ENCODE peak calls at places on chromosome 1, in eight cellular contexts. J is SW480; E is fibroblast of lung; G is NCI-H1436; H is tibial artery; L is NCI-H226; M is effector CD8-positive, alpha-beta T cell; V is head of caudate nucleus. C is an unnamed sample.

GRCh38 chr1:59739111-59739510 is 75.6 kb upstream of the HOOK1 start:
- DNase-seq in L (no peak), E (no peak), J (no peak), G (no peak), H (no peak), M (no peak), V (no peak), C (no peak)

GRCh38 chr1:36365310-36365895 is 20.3 kb downstream of the STK40 start:
- DNase-seq in M (no peak), H (peak), L (no peak), J (no peak), V (peak), G (no peak), E (peak), C (no peak)

GRCh38 chr1:902802-903201 is 20.9 kb upstream of the SAMD11 start:
- DNase-seq in M (no peak), J (no peak), H (no peak), L (no peak), V (peak), E (no peak), G (no peak), C (no peak)

GRCh38 chr1:94962745-94963265 is 35.9 kb upstream of the CNN3 start:
- DNase-seq in V (peak), L (no peak), M (no peak), H (no peak), E (peak), J (peak), G (no peak), C (no peak)

GRCh38 chr1:9278585-9279153 is 14.0 kb upstream of the SPSB1 start:
- DNase-seq in M (no peak), J (no peak), V (no peak), L (no peak), E (no peak), G (no peak), H (no peak), C (no peak)

GRCh38 chr1:235504122-235504493 is at the start of gene B3GALNT2:
- DNase-seq in G (no peak), H (no peak), L (no peak), E (no peak), J (no peak), M (no peak), V (no peak), C (no peak)

GRCh38 chr1:10815863-10816195 is 19.4 kb upstream of the CASZ1 start:
- DNase-seq in H (no peak), E (no peak), L (no peak), G (no peak), J (no peak), V (no peak), M (no peak), C (no peak)

GRCh38 chr1:15799004-15799867 is 8.2 kb downstream of the UQCRHL start:
- DNase-seq in E (peak), G (no peak), H (peak), L (peak), M (no peak), J (peak), V (peak), C (no peak)

GRCh38 chr1:3483801-3484444 is 29.5 kb downstream of the ARHGEF16 start:
- DNase-seq in H (no peak), E (no peak), J (peak), V (peak), G (peak), M (peak), L (no peak), C (no peak)

GRCh38 chr1:25748531-25749205 is 51.3 kb upstream of the SELENON start:
- DNase-seq in G (no peak), H (no peak), V (no peak), L (no peak), E (peak), M (no peak), J (no peak), C (no peak)

GRCh38 chr1:4584471-4584870 is 69.9 kb upstream of the AJAP1 start:
- DNase-seq in M (no peak), G (no peak), J (no peak), L (no peak), H (no peak), E (no peak), V (no peak), C (no peak)

GRCh38 chr1:192610114-192610958 is 25.6 kb upstream of the RGS13 start:
- DNase-seq in E (peak), L (no peak), G (no peak), J (peak), V (no peak), M (no peak), H (no peak), C (no peak)

GRCh38 chr1:77687519-77687906 is 5.1 kb upstream of the ZZZ3 start:
- DNase-seq in H (no peak), G (no peak), E (peak), V (no peak), J (no peak), M (no peak), L (no peak), C (no peak)

GRCh38 chr1:184624051-184624450 is 130.6 kb downstream of the EDEM3 start:
- DNase-seq in H (peak), L (peak), G (no peak), V (no peak), M (no peak), J (no peak), E (no peak), C (no peak)

GRCh38 chr1:235783148-235783776 is 83.4 kb downstream of the LYST start:
- DNase-seq in G (peak), H (no peak), J (peak), V (no peak), E (peak), L (no peak), M (no peak), C (no peak)

GRCh38 chr1:99548924-99549605 is 96.8 kb upstream of the PALMD start:
- DNase-seq in L (peak), H (no peak), G (no peak), E (peak), V (no peak), J (no peak), M (no peak), C (no peak)

GRCh38 chr1:942864-943533 is 16.1 kb downstream of the NOC2L start:
- DNase-seq in E (peak), J (no peak), G (no peak), H (no peak), L (peak), V (no peak), M (no peak), C (no peak)

GRCh38 chr1:74689800-74690696 is 16.5 kb upstream of the ERICH3 start:
- DNase-seq in L (no peak), V (peak), E (peak), J (peak), M (no peak), G (peak), H (peak), C (no peak)

GRCh38 chr1:79129914-79130313 is 123.4 kb upstream of the ADGRL4 start:
- DNase-seq in H (no peak), E (no peak), V (no peak), G (no peak), J (no peak), L (no peak), M (no peak), C (no peak)

GRCh38 chr1:41361495-41362356 is 492 bp downstream of the FOXO6 start:
- DNase-seq in V (no peak), H (no peak), L (no peak), E (no peak), J (peak), G (no peak), M (no peak), C (no peak)

GRCh38 chr1:6638226-6638625 is 13.6 kb downstream of the THAP3 start:
- DNase-seq in L (no peak), V (peak), J (no peak), H (peak), E (peak), M (no peak), G (no peak), C (no peak)

GRCh38 chr1:186272486-186272885 is 102.6 kb downstream of the TPR start:
- DNase-seq in M (no peak), V (no peak), J (no peak), G (no peak), H (no peak), L (no peak), E (no peak), C (no peak)

GRCh38 chr1:228035844-228036243 is 29.0 kb downstream of the WNT3A start:
- DNase-seq in E (no peak), M (no peak), H (no peak), G (no peak), J (no peak), V (no peak), L (no peak), C (no peak)

GRCh38 chr1:15123298-15123697 is 30.2 kb upstream of the TMEM51 start:
- DNase-seq in L (no peak), V (no peak), H (no peak), G (no peak), J (no peak), M (no peak), E (no peak), C (no peak)

GRCh38 chr1:227771771-227772170 is 36.5 kb downstream of the SNAP47 start:
- DNase-seq in V (no peak), E (no peak), G (no peak), M (no peak), H (no peak), J (no peak), L (no peak), C (no peak)

GRCh38 chr1:75836528-75836927 is 39.8 kb downstream of the MSH4 start:
- DNase-seq in G (no peak), E (no peak), J (no peak), V (no peak), H (no peak), M (no peak), L (no peak), C (no peak)

GRCh38 chr1:64519921-64520320 is 50.0 kb downstream of the CACHD1 start:
- DNase-seq in J (no peak), E (peak), H (no peak), L (peak), M (no peak), V (no peak), G (no peak), C (no peak)

GRCh38 chr1:17759114-17759513 is 4.0 kb downstream of the ACTL8 start:
- DNase-seq in E (no peak), M (no peak), J (no peak), V (no peak), L (no peak), H (no peak), G (no peak), C (no peak)

GRCh38 chr1:4170548-4170947 is 270.5 kb upstream of the C1orf174 start:
- DNase-seq in E (no peak), M (no peak), G (no peak), L (no peak), V (peak), J (no peak), H (no peak), C (no peak)

GRCh38 chr1:17009706-17010105 is 2.0 kb downstream of the ATP13A2 start:
- DNase-seq in L (no peak), V (no peak), M (no peak), E (no peak), H (no peak), J (no peak), G (no peak), C (no peak)

GRCh38 chr1:97875996-97876395 is 44.8 kb downstream of the DPYD start:
- DNase-seq in J (no peak), L (no peak), V (no peak), H (no peak), G (no peak), M (no peak), E (peak), C (no peak)

GRCh38 chr1:30315185-30315960 is 408.0 kb downstream of the MATN1 start:
- DNase-seq in G (peak), J (peak), H (no peak), E (no peak), M (no peak), V (no peak), L (no peak), C (no peak)

GRCh38 chr1:248901578-248901977 is 4.5 kb upstream of the PGBD2 start:
- DNase-seq in M (no peak), E (no peak), L (no peak), J (no peak), G (no peak), V (no peak), H (no peak), C (no peak)

GRCh38 chr1:2091611-2092604 is 41.7 kb downstream of the PRKCZ start:
- DNase-seq in J (no peak), G (no peak), V (peak), L (no peak), E (peak), M (peak), H (peak), C (no peak)

GRCh38 chr1:91699339-91699970 is 186.5 kb downstream of the TGFBR3 start:
- DNase-seq in G (no peak), J (no peak), H (peak), E (peak), L (no peak), V (no peak), M (no peak), C (no peak)

GRCh38 chr1:93033029-93033428 is 46.1 kb upstream of the MTF2 start:
- DNase-seq in H (no peak), G (no peak), V (no peak), M (no peak), L (no peak), E (no peak), J (no peak), C (no peak)

C was measured in NCI-H187 treated with DMSO at 0.1 percent for 48 hours.